ENCODE peak calls at places on chromosomes 5 and 9, in seven cellular contexts. F is GM23248, T is IMR-90, U is OCI-LY7, W is Peyer's patch, Q is HCT116, X is tibial nerve. O is an unnamed sample.

GRCh38 chr5:115770466-115770865 is 46.0 kb downstream of the CDO1 start:
- DNase-seq in F (peak; percentile 27), T (peak; percentile 3), U (peak; percentile 1), W (no peak), Q (peak; percentile 12), X (no peak), O (no peak)

GRCh38 chr5:111697215-111697614 is 59.8 kb downstream of the NREP start:
- DNase-seq in F (no peak), T (no peak), U (no peak), W (no peak), Q (no peak), X (no peak), O (no peak)

GRCh38 chr5:173010021-173010420 is 26.4 kb downstream of the ATP6V0E1 start:
- DNase-seq in F (peak; percentile 58), T (peak; percentile 62), U (no peak), W (no peak), Q (no peak), X (no peak), O (no peak)

GRCh38 chr5:168260353-168261211 is 30.9 kb upstream of the WWC1 start:
- DNase-seq in F (no peak), T (no peak), U (no peak), W (no peak), Q (no peak), X (no peak), O (no peak)

GRCh38 chr5:159310492-159310891 is 19.8 kb downstream of the IL12B start:
- DNase-seq in F (no peak), T (no peak), U (no peak), W (peak; percentile 48), Q (no peak), X (no peak), O (no peak)

GRCh38 chr9:137023583-137023991 is 4.5 kb downstream of the ABCA2 start:
- DNase-seq in F (no peak), T (no peak), U (no peak), W (no peak), Q (no peak), X (no peak), O (no peak)

GRCh38 chr5:159673538-159673937 is 242.7 kb upstream of the ADRA1B start:
- DNase-seq in F (no peak), T (no peak), U (no peak), W (no peak), Q (no peak), X (no peak), O (no peak)

GRCh38 chr5:107553063-107553676 is 117.6 kb downstream of the EFNA5 start:
- DNase-seq in F (peak; percentile 52), T (peak; percentile 15), U (no peak), W (no peak), Q (no peak), X (no peak), O (no peak)

DNA sequence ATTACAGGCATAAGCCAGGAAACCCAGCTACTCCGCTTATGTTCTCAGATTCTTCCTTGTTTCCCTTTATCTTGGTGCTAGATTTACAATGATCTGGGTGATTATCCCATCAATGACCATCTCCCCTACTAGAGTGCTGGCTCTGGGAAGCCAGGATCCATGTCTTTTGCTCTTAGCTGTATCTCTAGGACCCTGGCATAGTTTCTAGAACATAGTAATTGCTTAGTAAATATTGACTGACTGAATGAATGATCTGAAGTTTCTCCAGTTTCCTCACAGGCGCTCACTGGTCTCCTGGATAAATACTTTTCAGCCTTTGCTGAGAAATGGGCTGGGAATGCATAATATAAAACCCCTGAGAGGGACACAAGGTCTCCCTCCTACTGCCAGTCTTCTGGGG is 60.0 kb upstream of the KLF9 start:
- DNase-seq in F (no peak), T (no peak), U (no peak), W (no peak), Q (no peak), X (no peak), O (no peak)
- H3K4me1 ChIP-seq in F (peaks cover 19% of the 10 kb centered on the region), T (peaks cover 11% of the 10 kb centered on the region), U (no peaks in the 10 kb centered on the region), W (no peaks in the 10 kb centered on the region), Q (no peaks in the 10 kb centered on the region), X (peaks cover 59% of the 10 kb centered on the region), O (peaks cover 88% of the 10 kb centered on the region)

DNA sequence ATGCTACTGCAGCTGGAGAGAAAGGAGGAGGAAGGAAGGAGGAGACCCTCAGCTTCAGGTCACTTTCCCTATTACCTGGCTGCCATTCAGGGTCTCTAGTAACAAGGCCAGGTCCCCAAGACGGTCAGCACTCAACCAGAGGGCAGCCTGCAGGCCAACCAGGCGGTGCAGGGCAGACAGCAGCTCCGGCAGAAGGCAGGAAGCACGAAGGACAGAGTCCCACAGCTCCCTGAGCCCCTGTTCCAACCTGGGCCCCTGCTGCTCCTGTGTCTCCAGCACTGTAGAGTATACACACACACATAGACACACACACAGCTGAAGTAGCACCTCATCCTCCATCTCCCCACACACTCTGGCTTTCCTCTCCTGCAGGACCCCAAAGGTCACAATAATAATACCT is 1.7 kb downstream of the FANCG start:
- DNase-seq in F (no peak), T (no peak), U (no peak), W (no peak), Q (no peak), X (no peak), O (no peak)
- H3K4me3 ChIP-seq in F (peak overlapping the region; percentile 79), T (no peak overlapping the region), U (peak overlapping the region; percentile 80), W (no peak overlapping the region), Q (peak overlapping the region; percentile 94), X (no peak overlapping the region), O (no peak overlapping the region)

GRCh38 chr9:129343697-129344375 is 165.8 kb upstream of the IER5L start:
- DNase-seq in F (no peak), T (no peak), U (no peak), W (no peak), Q (peak; percentile 62), X (peak; percentile 46), O (peak; percentile 88)
- H3K4me1 ChIP-seq in F (peaks cover 10% of the 10 kb centered on the region), T (peaks cover 12% of the 10 kb centered on the region), U (peaks cover 7% of the 10 kb centered on the region), W (no peaks in the 10 kb centered on the region), Q (peaks cover 21% of the 10 kb centered on the region), X (peaks cover 15% of the 10 kb centered on the region), O (no peaks in the 10 kb centered on the region)

DNA sequence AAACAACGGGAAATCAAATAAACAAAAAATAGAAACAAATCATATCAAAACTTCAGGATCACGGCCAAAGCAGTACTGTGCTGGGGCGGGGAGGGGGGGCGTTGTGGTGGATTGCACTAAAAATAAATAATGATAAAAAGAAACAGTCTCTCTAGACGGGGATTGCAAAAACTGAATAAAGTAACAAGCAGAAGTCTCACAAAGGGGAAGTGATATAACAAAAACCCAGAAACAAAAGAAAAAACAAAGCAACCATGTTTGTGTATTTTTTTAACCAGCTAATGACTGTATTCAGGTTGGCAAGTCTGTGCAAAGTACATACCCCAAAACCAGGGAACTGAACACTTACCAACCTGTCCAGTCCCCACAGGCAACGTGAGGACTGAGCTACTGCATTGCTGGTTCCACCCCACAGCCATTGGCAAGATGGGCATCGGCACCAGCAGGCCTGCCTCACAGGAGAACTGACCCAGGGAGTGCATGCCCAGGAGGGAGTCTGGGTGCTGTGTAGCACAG is 24.1 kb downstream of the BICD2 start:
- DNase-seq in F (no peak), T (no peak), U (no peak), W (no peak), Q (no peak), X (no peak), O (no peak)
- H3K4me3 ChIP-seq in F (no peak overlapping the region), T (no peak overlapping the region), U (peak overlapping the region; percentile 36), W (no peak overlapping the region), Q (no peak overlapping the region), X (no peak overlapping the region), O (no peak overlapping the region)

GRCh38 chr5:109705596-109705995 is 15.9 kb downstream of the MAN2A1 start:
- DNase-seq in F (peak; percentile 45), T (peak; percentile 69), U (no peak), W (no peak), Q (no peak), X (no peak), O (no peak)

GRCh38 chr5:109708813-109709212 is 19.1 kb downstream of the MAN2A1 start:
- DNase-seq in F (no peak), T (no peak), U (no peak), W (no peak), Q (no peak), X (no peak), O (no peak)

GRCh38 chr5:109709225-109709624 is 19.5 kb downstream of the MAN2A1 start:
- DNase-seq in F (no peak), T (no peak), U (no peak), W (no peak), Q (no peak), X (no peak), O (no peak)

GRCh38 chr5:109706065-109706464 is 16.3 kb downstream of the MAN2A1 start:
- DNase-seq in F (peak; percentile 9), T (no peak), U (no peak), W (no peak), Q (no peak), X (no peak), O (no peak)

DNA sequence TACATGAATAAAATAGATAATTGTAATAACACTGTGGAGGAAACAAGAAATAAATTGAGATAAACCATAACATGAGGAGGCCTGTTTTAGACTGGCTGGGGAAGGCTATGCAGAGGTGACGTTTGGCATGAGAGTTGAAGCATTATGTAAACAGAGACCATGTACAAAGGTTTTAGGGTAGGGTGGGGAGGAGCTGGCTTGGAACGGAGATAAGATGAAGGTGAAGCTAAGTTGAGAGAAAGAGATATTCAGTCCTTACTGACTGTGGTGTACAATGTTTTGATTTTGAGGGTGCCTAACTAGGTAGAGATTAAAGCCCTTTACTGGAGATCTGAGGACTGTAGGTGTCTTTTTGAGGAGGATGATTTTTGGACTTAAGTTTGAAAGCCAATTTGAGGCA is 17.8 kb downstream of the MAN2A1 start:
- DNase-seq in F (no peak), T (no peak), U (no peak), W (no peak), Q (no peak), X (no peak), O (no peak)
- H3K4me1 ChIP-seq in F (peaks cover 8% of the 10 kb centered on the region), T (peaks cover 3% of the 10 kb centered on the region), U (no peaks in the 10 kb centered on the region), W (no peaks in the 10 kb centered on the region), Q (no peaks in the 10 kb centered on the region), X (peaks cover 3% of the 10 kb centered on the region), O (no peaks in the 10 kb centered on the region)

DNA sequence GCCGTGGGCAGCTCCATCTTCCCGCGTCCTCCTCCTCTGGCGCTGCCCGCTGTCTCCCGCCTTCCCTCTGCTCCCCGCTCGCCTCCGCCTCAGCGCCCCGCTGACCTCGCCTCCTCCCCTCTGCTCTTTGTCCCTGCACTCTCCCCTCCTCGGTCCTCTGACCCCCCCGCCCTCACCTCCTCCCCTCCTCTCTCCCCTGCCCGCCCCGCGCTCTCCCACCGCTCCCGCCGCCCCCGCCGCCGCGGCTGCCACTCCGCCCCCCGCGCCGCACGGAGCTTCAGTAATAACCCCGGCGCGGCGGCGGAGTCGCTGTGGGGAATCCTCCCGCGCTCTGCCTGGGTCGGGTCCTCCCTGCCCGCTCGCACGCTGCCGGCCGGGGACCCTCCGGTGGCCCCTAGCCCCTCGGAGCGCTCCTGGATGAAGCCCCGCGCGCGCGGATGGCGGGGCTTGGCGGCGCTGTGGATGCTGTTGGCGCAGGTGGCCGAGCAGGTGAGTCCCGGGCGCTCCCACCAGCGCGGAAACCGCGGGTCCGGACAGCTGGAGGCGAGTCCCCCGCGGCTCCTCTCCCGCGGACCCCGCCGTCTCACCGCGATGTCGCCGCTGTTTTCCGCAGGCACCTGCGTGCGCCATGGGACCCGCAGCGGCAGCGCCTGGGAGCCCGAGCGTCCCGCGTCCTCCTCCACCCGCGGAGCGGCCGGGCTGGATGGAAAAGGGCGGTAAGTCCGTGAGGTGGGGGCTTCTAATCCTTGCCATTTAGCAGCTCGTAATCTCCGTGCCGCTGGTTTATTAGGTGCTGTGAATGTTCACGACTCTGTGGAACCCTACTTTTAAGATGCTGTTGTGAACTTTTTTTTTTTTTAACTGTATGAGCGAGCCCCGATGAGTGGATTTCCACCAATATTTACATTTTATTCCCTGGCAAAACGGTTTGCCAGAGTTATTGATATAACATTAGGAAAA is at the start of gene ADAMTS16:
- DNase-seq in F (peak; percentile 21), T (no peak), U (no peak), W (no peak), Q (no peak), X (no peak), O (no peak)
- H3K4me3 ChIP-seq in F (peak within 1 kb of the TSS; percentile 32), T (no peak within 1 kb of the TSS), U (no peak within 1 kb of the TSS), W (peak within 1 kb of the TSS; percentile 24), Q (no peak within 1 kb of the TSS), X (peak within 1 kb of the TSS; percentile 35), O (peak within 1 kb of the TSS; percentile 39)

O was measured in right atrium auricular region.